ENCODE peak calls at places on chromosomes 12 and 14, in nine cellular contexts. One of them, this sample, is unnamed.

GRCh38 chr12:1934831-1935230 is 16.4 kb upstream of the CACNA2D4 start:
- DNase-seq in natural killer cell: no peak
- DNase-seq in cardiac fibroblast: no peak
- DNase-seq in activated CD8-positive, alpha-beta T cell treated with anti-CD3 and anti-CD28 coated beads for 36 hours: no peak
- DNase-seq in psoas muscle: no peak
- DNase-seq in A549: no peak
- DNase-seq in AG04450: no peak
- DNase-seq in GM13976: no peak
- DNase-seq in ovary: no peak
- DNase-seq in this sample: no peak

GRCh38 chr14:49036991-49037390 is 549.2 kb downstream of the RPS29 start:
- DNase-seq in GM13976: no peak
- DNase-seq in ovary: no peak
- DNase-seq in AG04450: no peak
- DNase-seq in cardiac fibroblast: no peak
- DNase-seq in psoas muscle: no peak
- DNase-seq in A549: no peak
- DNase-seq in natural killer cell: no peak
- DNase-seq in activated CD8-positive, alpha-beta T cell treated with anti-CD3 and anti-CD28 coated beads for 36 hours: no peak
- DNase-seq in this sample: no peak

GRCh38 chr14:89574420-89574819 is 157.4 kb upstream of the FOXN3 start:
- DNase-seq in ovary: no peak
- DNase-seq in A549: no peak
- DNase-seq in activated CD8-positive, alpha-beta T cell treated with anti-CD3 and anti-CD28 coated beads for 36 hours: no peak
- DNase-seq in psoas muscle: no peak
- DNase-seq in natural killer cell: no peak
- DNase-seq in AG04450: no peak
- DNase-seq in GM13976: no peak
- DNase-seq in cardiac fibroblast: no peak
- DNase-seq in this sample: no peak

GRCh38 chr12:49673446-49674317 is 33.5 kb downstream of the FMNL3 start:
- DNase-seq in ovary: peak; percentile 95
- DNase-seq in GM13976: peak; percentile 55
- DNase-seq in activated CD8-positive, alpha-beta T cell treated with anti-CD3 and anti-CD28 coated beads for 36 hours: no peak
- DNase-seq in psoas muscle: peak; percentile 95
- DNase-seq in natural killer cell: no peak
- DNase-seq in AG04450: peak; percentile 88
- DNase-seq in A549: no peak
- DNase-seq in cardiac fibroblast: peak; percentile 98
- DNase-seq in this sample: peak; percentile 96

GRCh38 chr14:102209224-102209966 is 69.7 kb downstream of the WDR20 start:
- DNase-seq in cardiac fibroblast: peak; percentile 32
- DNase-seq in psoas muscle: peak; percentile 79
- DNase-seq in ovary: no peak
- DNase-seq in activated CD8-positive, alpha-beta T cell treated with anti-CD3 and anti-CD28 coated beads for 36 hours: no peak
- DNase-seq in A549: peak; percentile 60
- DNase-seq in natural killer cell: no peak
- DNase-seq in GM13976: no peak
- DNase-seq in AG04450: no peak
- DNase-seq in this sample: no peak

GRCh38 chr12:117190210-117190781 is at the start of gene FBXO21:
- DNase-seq in cardiac fibroblast: peak; percentile 87
- DNase-seq in psoas muscle: peak; percentile 95
- DNase-seq in activated CD8-positive, alpha-beta T cell treated with anti-CD3 and anti-CD28 coated beads for 36 hours: peak; percentile 93
- DNase-seq in ovary: peak; percentile 97
- DNase-seq in AG04450: peak; percentile 38
- DNase-seq in GM13976: peak; percentile 99
- DNase-seq in natural killer cell: peak; percentile 96
- DNase-seq in A549: peak; percentile 91
- DNase-seq in this sample: peak; percentile 95

GRCh38 chr12:10213168-10214130 is 772 bp downstream of the GABARAPL1 start:
- DNase-seq in ovary: peak; percentile 81
- DNase-seq in AG04450: peak; percentile 68
- DNase-seq in GM13976: peak; percentile 75
- DNase-seq in cardiac fibroblast: peak; percentile 91
- DNase-seq in activated CD8-positive, alpha-beta T cell treated with anti-CD3 and anti-CD28 coated beads for 36 hours: peak; percentile 92
- DNase-seq in psoas muscle: peak; percentile 88
- DNase-seq in A549: peak; percentile 73
- DNase-seq in natural killer cell: peak; percentile 90
- DNase-seq in this sample: peak; percentile 86

GRCh38 chr14:49969961-49970360 is 77.1 kb downstream of the ARF6 start:
- DNase-seq in activated CD8-positive, alpha-beta T cell treated with anti-CD3 and anti-CD28 coated beads for 36 hours: no peak
- DNase-seq in psoas muscle: no peak
- DNase-seq in A549: no peak
- DNase-seq in AG04450: no peak
- DNase-seq in ovary: no peak
- DNase-seq in natural killer cell: no peak
- DNase-seq in cardiac fibroblast: no peak
- DNase-seq in GM13976: no peak
- DNase-seq in this sample: no peak

GRCh38 chr12:127107744-127108143 is 1159.2 kb upstream of the TMEM132C start:
- DNase-seq in activated CD8-positive, alpha-beta T cell treated with anti-CD3 and anti-CD28 coated beads for 36 hours: no peak
- DNase-seq in natural killer cell: no peak
- DNase-seq in psoas muscle: no peak
- DNase-seq in ovary: no peak
- DNase-seq in AG04450: no peak
- DNase-seq in GM13976: no peak
- DNase-seq in cardiac fibroblast: no peak
- DNase-seq in A549: no peak
- DNase-seq in this sample: no peak

GRCh38 chr14:30998100-30998706 is 27.2 kb upstream of the AP4S1 start:
- DNase-seq in ovary: no peak
- DNase-seq in psoas muscle: no peak
- DNase-seq in GM13976: no peak
- DNase-seq in cardiac fibroblast: no peak
- DNase-seq in activated CD8-positive, alpha-beta T cell treated with anti-CD3 and anti-CD28 coated beads for 36 hours: no peak
- DNase-seq in natural killer cell: no peak
- DNase-seq in A549: no peak
- DNase-seq in AG04450: no peak
- DNase-seq in this sample: no peak

GRCh38 chr12:7750350-7750749 is 3.2 kb upstream of the CLEC4C start:
- DNase-seq in AG04450: no peak
- DNase-seq in GM13976: no peak
- DNase-seq in cardiac fibroblast: no peak
- DNase-seq in psoas muscle: no peak
- DNase-seq in ovary: no peak
- DNase-seq in A549: no peak
- DNase-seq in natural killer cell: no peak
- DNase-seq in activated CD8-positive, alpha-beta T cell treated with anti-CD3 and anti-CD28 coated beads for 36 hours: no peak
- DNase-seq in this sample: no peak

GRCh38 chr12:81819991-81820633 is 61.0 kb upstream of the PPFIA2 start:
- DNase-seq in ovary: no peak
- DNase-seq in A549: no peak
- DNase-seq in natural killer cell: no peak
- DNase-seq in GM13976: no peak
- DNase-seq in psoas muscle: no peak
- DNase-seq in cardiac fibroblast: peak; percentile 19
- DNase-seq in AG04450: no peak
- DNase-seq in activated CD8-positive, alpha-beta T cell treated with anti-CD3 and anti-CD28 coated beads for 36 hours: no peak
- DNase-seq in this sample: no peak

GRCh38 chr14:81157431-81157830 is 63.3 kb downstream of the GTF2A1 start:
- DNase-seq in cardiac fibroblast: no peak
- DNase-seq in A549: no peak
- DNase-seq in GM13976: no peak
- DNase-seq in psoas muscle: no peak
- DNase-seq in natural killer cell: no peak
- DNase-seq in ovary: no peak
- DNase-seq in AG04450: no peak
- DNase-seq in activated CD8-positive, alpha-beta T cell treated with anti-CD3 and anti-CD28 coated beads for 36 hours: no peak
- DNase-seq in this sample: no peak

GRCh38 chr12:111221296-111222026 is 147.4 kb downstream of the PHETA1 start:
- DNase-seq in activated CD8-positive, alpha-beta T cell treated with anti-CD3 and anti-CD28 coated beads for 36 hours: no peak
- DNase-seq in natural killer cell: no peak
- DNase-seq in cardiac fibroblast: no peak
- DNase-seq in ovary: no peak
- DNase-seq in GM13976: no peak
- DNase-seq in A549: no peak
- DNase-seq in AG04450: no peak
- DNase-seq in psoas muscle: no peak
- DNase-seq in this sample: no peak

DNA sequence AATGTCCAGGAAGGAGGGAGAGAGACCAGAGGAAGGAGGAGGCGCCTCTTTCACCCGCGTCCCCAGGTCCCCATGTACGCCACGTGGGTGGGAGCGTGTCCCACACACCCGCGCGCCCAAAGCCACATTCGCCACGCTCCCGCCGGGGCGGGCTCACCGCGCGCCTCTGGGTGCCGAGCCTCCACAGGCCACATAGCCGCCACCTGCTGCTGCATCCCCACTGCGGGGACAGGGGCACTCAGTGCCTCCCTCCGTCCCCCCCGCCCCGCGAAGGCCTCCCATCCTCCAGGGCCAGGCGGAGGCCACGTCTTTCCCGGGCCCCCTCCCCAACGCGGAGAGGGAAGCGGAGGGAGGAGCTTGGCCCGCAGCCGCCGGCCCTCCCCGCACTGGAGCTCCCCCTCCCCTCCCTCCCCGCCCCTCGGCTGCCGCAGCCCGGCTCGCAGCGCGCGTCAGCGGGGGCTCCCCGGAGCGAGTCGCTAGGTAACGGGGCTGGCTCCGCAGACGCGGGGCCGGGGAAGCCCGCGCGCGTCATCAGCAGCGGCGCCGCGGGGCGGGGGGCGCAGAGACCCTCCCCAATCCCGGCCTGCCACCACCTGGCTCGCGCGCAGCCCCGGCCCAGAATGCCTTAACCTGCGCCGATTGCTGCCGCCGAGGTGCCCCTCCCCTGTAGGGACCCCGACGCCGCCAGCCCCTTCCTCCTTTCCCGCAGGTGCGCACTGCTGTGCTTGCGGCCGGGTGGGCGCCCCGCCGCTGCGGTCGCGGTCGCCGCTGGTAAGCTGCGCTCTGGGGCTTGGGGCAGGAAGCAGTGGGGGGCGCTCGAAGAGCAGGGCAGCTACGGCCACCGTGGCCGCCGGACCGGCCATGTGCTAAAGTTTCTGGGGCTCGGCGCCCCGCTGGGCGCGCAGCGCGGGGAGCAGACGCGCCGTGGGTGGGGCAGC is 532 bp upstream of the TUNAR start:
- DNase-seq in A549: no peak
- DNase-seq in cardiac fibroblast: no peak
- DNase-seq in GM13976: peak; percentile 45
- DNase-seq in AG04450: no peak
- DNase-seq in ovary: no peak
- DNase-seq in natural killer cell: no peak
- DNase-seq in psoas muscle: no peak
- DNase-seq in activated CD8-positive, alpha-beta T cell treated with anti-CD3 and anti-CD28 coated beads for 36 hours: no peak
- DNase-seq in this sample: no peak
- TF ChIP-seq CTCF in A549: no peak
- TF ChIP-seq CTCF in cardiac fibroblast: no peak
- TF ChIP-seq CTCF in GM13976: no peak
- TF ChIP-seq CTCF in AG04450: no peak
- TF ChIP-seq CTCF in ovary: no peak
- TF ChIP-seq CTCF in natural killer cell: no peak
- TF ChIP-seq CTCF in psoas muscle: no peak
- TF ChIP-seq CTCF in activated CD8-positive, alpha-beta T cell treated with anti-CD3 and anti-CD28 coated beads for 36 hours: no peak
- TF ChIP-seq CTCF in this sample: no peak

GRCh38 chr14:68144051-68144681 is 324.6 kb downstream of the RAD51B start:
- DNase-seq in ovary: no peak
- DNase-seq in cardiac fibroblast: peak; percentile 80
- DNase-seq in AG04450: no peak
- DNase-seq in activated CD8-positive, alpha-beta T cell treated with anti-CD3 and anti-CD28 coated beads for 36 hours: no peak
- DNase-seq in natural killer cell: no peak
- DNase-seq in A549: peak; percentile 46
- DNase-seq in GM13976: no peak
- DNase-seq in psoas muscle: peak; percentile 66
- DNase-seq in this sample: no peak
- TF ChIP-seq CTCF in ovary: no peak
- TF ChIP-seq CTCF in cardiac fibroblast: no peak
- TF ChIP-seq CTCF in AG04450: no peak
- TF ChIP-seq CTCF in activated CD8-positive, alpha-beta T cell treated with anti-CD3 and anti-CD28 coated beads for 36 hours: no peak
- TF ChIP-seq CTCF in natural killer cell: no peak
- TF ChIP-seq CTCF in A549: no peak
- TF ChIP-seq CTCF in GM13976: no peak
- TF ChIP-seq CTCF in psoas muscle: no peak
- TF ChIP-seq CTCF in this sample: no peak

GRCh38 chr12:108615918-108616317 is 17.8 kb downstream of the SELPLG start:
- DNase-seq in psoas muscle: no peak
- DNase-seq in natural killer cell: no peak
- DNase-seq in ovary: no peak
- DNase-seq in A549: no peak
- DNase-seq in cardiac fibroblast: no peak
- DNase-seq in GM13976: no peak
- DNase-seq in AG04450: no peak
- DNase-seq in activated CD8-positive, alpha-beta T cell treated with anti-CD3 and anti-CD28 coated beads for 36 hours: no peak
- DNase-seq in this sample: no peak
- TF ChIP-seq CTCF in psoas muscle: no peak
- TF ChIP-seq CTCF in natural killer cell: no peak
- TF ChIP-seq CTCF in ovary: no peak
- TF ChIP-seq CTCF in A549: no peak
- TF ChIP-seq CTCF in cardiac fibroblast: no peak
- TF ChIP-seq CTCF in GM13976: no peak
- TF ChIP-seq CTCF in AG04450: no peak
- TF ChIP-seq CTCF in activated CD8-positive, alpha-beta T cell treated with anti-CD3 and anti-CD28 coated beads for 36 hours: no peak
- TF ChIP-seq CTCF in this sample: no peak

DNA sequence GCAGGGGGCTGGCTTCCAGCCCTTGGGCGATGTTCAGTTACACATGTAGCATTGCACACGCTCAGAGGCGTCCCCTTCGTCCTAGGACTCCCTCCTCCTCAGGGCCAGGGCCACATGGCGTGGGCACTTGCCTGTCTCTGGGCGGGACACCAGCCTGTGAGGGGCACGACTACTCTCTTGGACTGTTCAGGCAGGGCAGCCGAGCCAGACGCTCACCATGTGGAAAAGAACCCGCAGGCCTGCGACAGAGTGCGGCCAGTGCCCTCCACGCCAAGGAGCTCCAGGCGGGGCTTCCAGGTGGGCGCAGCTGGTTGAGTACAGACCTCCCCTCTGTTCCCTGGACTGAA is 20.9 kb downstream of the MTA1 start:
- DNase-seq in A549: no peak
- DNase-seq in AG04450: no peak
- DNase-seq in ovary: no peak
- DNase-seq in GM13976: no peak
- DNase-seq in natural killer cell: no peak
- DNase-seq in cardiac fibroblast: no peak
- DNase-seq in activated CD8-positive, alpha-beta T cell treated with anti-CD3 and anti-CD28 coated beads for 36 hours: no peak
- DNase-seq in psoas muscle: no peak
- DNase-seq in this sample: no peak
- TF ChIP-seq CTCF in A549: no peak
- TF ChIP-seq CTCF in AG04450: no peak
- TF ChIP-seq CTCF in ovary: no peak
- TF ChIP-seq CTCF in GM13976: no peak
- TF ChIP-seq CTCF in natural killer cell: no peak
- TF ChIP-seq CTCF in cardiac fibroblast: no peak
- TF ChIP-seq CTCF in activated CD8-positive, alpha-beta T cell treated with anti-CD3 and anti-CD28 coated beads for 36 hours: no peak
- TF ChIP-seq CTCF in psoas muscle: no peak
- TF ChIP-seq CTCF in this sample: no peak

This sample was measured in heart left ventricle.